ENCODE peak calls at places on chromosomes 1 and 21, in four cellular contexts. D is OCI-LY7, X is HCT116, R is MM.1S. B is an unnamed sample.

GRCh38 chr1:205849619-205850355 is at the start of gene PM20D1:
- DNase-seq in D (peak), X (no peak), R (peak), B (peak)

GRCh38 chr1:84208935-84209334 is 64.9 kb downstream of the PRKACB start:
- DNase-seq in D (no peak), X (no peak), R (no peak), B (no peak)

GRCh38 chr1:111234258-111234657 is 6.7 kb downstream of the CHI3L2 start:
- DNase-seq in D (no peak), X (no peak), R (no peak), B (no peak)

GRCh38 chr1:41806472-41807155 is 112.1 kb downstream of the HIVEP3 start:
- DNase-seq in D (no peak), X (no peak), R (no peak), B (no peak)

GRCh38 chr1:24769656-24770651 is 24.7 kb downstream of the CLIC4 start:
- DNase-seq in D (no peak), X (no peak), R (no peak), B (no peak)

GRCh38 chr1:178938959-178939317 is 68.1 kb upstream of the ANGPTL1 start:
- DNase-seq in D (no peak), X (no peak), R (no peak), B (no peak)

GRCh38 chr1:40628903-40629292 is 36.6 kb downstream of the RIMS3 start:
- DNase-seq in D (no peak), X (no peak), R (no peak), B (no peak)

GRCh38 chr1:183159960-183160359 is 26.1 kb upstream of the LAMC2 start:
- DNase-seq in D (no peak), X (peak), R (no peak), B (no peak)

GRCh38 chr1:118918230-118918939 is 69.8 kb downstream of the TBX15 start:
- DNase-seq in D (peak), X (no peak), R (peak), B (no peak)

GRCh38 chr1:227766015-227766634 is 30.9 kb downstream of the SNAP47 start:
- DNase-seq in D (no peak), X (no peak), R (no peak), B (no peak)

GRCh38 chr21:44065428-44065827 is 41.8 kb upstream of the PWP2 start:
- DNase-seq in D (no peak), X (no peak), R (no peak), B (no peak)

GRCh38 chr1:29445330-29445729 is 209.0 kb downstream of the PTPRU start:
- DNase-seq in D (no peak), X (no peak), R (no peak), B (no peak)

GRCh38 chr1:172145656-172146055 is 274.8 kb upstream of the C1orf105 start:
- DNase-seq in D (no peak), X (no peak), R (no peak), B (no peak)

GRCh38 chr1:192010406-192010805 is 147.9 kb upstream of the RGS18 start:
- DNase-seq in D (no peak), X (no peak), R (no peak), B (no peak)

GRCh38 chr1:195733826-195734225 is 874.4 kb downstream of the KCNT2 start:
- DNase-seq in D (peak), X (peak), R (peak), B (peak)

GRCh38 chr21:35316933-35317332 is 267.8 kb upstream of the RUNX1 start:
- DNase-seq in D (no peak), X (no peak), R (no peak), B (no peak)

GRCh38 chr1:153220606-153221303 is 3.4 kb downstream of the PRR9 start:
- DNase-seq in D (no peak), X (no peak), R (no peak), B (no peak)

GRCh38 chr21:40618216-40618615 is 228.7 kb downstream of the DSCAM start:
- DNase-seq in D (no peak), X (no peak), R (no peak), B (no peak)

GRCh38 chr1:196143602-196144342 is 464.5 kb downstream of the KCNT2 start:
- DNase-seq in D (peak), X (peak), R (no peak), B (peak)

DNA sequence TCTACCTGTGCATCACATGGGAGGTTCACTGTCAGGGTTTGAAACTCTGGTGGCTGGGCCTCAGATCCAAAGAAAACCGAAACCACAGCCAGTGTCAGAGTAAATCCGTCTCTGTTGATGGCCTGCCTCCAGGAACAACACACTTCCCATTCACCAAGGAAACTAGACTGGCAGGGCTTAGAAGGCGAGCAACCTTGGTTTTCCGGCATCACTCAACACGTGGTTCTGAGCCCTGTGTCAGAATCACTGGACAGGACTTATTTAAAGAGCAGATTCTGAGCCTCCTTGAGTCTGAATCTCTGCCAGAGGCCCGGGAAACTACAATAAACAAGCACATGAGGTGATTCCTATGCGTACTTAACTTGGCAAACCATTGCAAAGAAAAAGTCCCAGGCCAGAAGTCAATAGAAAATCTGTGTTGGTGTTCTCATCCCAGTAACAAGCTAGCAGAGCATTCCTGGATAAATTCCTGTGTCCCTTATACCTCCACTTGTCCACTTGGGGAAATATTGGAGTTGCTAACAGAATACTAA is 70.0 kb downstream of the KCTD3 start:
- DNase-seq in D (no peak), X (no peak), R (no peak), B (no peak)
- TF ChIP-seq EZH2phosphoT487 in D (no peak), X (no peak), R (no peak), B (no peak)

GRCh38 chr1:204108312-204109141 is 35.6 kb downstream of the SOX13 start:
- DNase-seq in D (no peak), X (no peak), R (no peak), B (peak)

GRCh38 chr1:204112876-204113730 is 38.7 kb downstream of the ETNK2 start:
- DNase-seq in D (no peak), X (no peak), R (no peak), B (no peak)

GRCh38 chr1:204107892-204108291 is 35.0 kb downstream of the SOX13 start:
- DNase-seq in D (no peak), X (no peak), R (no peak), B (no peak)

GRCh38 chr1:204113900-204114299 is 37.9 kb downstream of the ETNK2 start:
- DNase-seq in D (no peak), X (no peak), R (no peak), B (no peak)

DNA sequence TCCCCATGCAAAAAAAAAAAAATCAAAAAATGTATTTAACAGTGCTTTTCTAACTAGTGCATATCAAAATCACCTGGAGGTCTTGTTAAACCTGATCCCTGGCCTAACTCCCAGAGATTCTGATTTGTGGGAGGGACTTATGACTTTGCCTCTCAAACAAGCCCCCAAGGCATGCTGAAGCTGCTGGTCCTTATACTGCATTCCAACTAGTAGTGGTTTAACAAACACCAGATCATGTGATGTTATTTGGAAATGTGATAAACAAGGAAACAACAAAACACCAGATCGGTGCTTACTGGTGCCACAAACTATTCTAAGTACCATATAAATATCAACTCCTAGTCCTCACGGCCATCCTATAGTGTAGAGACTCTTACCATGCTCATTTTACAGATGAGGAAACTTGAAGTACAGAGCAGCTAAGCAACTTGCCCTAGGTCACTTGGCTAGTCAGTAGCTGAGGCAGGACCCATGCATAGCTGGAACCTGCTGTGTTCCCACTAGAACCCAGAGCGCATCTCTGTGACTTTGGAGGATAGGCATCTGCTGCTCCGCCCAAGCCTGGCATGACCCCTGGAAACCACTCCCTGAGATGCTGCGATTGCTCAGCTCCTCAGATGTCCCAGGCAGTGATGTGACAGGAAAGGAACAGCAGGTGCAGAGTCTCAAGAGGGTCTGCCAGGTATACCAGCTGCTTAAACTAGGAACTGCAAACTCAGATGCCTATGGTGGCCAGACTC is 38.1 kb downstream of the SOX13 start:
- DNase-seq in D (no peak), X (no peak), R (no peak), B (peak)
- TF ChIP-seq EZH2phosphoT487 in D (no peak), X (no peak), R (no peak), B (no peak)

DNA sequence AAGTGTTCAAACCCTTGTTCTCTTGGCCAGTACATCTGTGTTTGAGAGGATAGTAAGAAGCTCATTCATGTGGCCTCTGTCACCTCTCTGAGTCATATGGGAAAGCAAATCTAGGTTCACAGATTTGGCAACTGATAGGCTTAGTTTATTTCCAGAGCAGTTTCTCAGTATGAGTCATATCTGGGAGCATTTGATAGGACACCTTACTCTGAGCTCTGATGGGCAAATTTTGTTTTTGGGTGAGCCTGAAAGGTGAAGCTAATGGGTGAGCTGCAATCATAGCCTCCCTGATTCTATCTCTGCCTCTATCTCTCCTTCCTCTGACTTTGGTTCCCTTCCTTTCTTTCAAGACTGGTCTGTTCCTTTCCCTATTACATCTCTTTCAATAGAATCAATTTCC is 134.4 kb downstream of the S1PR1 start:
- DNase-seq in D (no peak), X (peak), R (no peak), B (no peak)
- TF ChIP-seq EZH2phosphoT487 in D (no peak), X (no peak), R (no peak), B (no peak)

GRCh38 chr1:31617917-31618746 is 643 bp downstream of the HCRTR1 start:
- DNase-seq in D (peak), X (no peak), R (peak), B (peak)
- TF ChIP-seq EZH2phosphoT487 in D (no peak), X (no peak), R (no peak), B (no peak)

GRCh38 chr1:47575855-47576757 is 138.3 kb downstream of the FOXD2 start:
- DNase-seq in D (no peak), X (no peak), R (no peak), B (no peak)
- TF ChIP-seq EZH2phosphoT487 in D (no peak), X (no peak), R (no peak), B (no peak)

DNA sequence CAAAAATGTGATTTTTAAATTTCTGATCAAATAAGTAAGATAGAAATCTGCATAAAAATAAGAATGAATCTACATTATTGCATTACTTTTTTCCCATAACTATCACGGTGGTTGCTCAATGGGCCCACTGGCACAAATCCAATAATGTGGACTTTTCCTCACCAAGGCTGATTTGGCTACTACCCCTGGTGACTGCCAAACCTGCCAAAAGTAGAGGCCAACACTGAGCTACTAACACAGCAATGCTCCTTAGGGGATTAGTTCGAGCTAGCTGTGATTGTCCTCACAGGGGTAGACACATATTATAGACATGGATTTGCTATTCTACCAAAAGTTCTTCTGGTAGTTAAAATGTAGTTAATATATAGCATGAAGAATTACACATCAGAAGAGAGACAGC is 107.7 kb upstream of the ZNHIT6 start:
- DNase-seq in D (no peak), X (no peak), R (no peak), B (no peak)
- TF ChIP-seq EZH2phosphoT487 in D (no peak), X (no peak), R (no peak), B (no peak)

GRCh38 chr1:10278880-10279279 is 68.5 kb downstream of the KIF1B start:
- DNase-seq in D (no peak), X (no peak), R (no peak), B (no peak)

GRCh38 chr1:10286244-10286643 is 75.9 kb downstream of the KIF1B start:
- DNase-seq in D (no peak), X (no peak), R (no peak), B (no peak)

GRCh38 chr1:10280442-10281350 is 70.3 kb downstream of the KIF1B start:
- DNase-seq in D (no peak), X (no peak), R (no peak), B (no peak)

GRCh38 chr1:10287023-10287645 is 76.8 kb downstream of the KIF1B start:
- DNase-seq in D (no peak), X (no peak), R (no peak), B (no peak)

GRCh38 chr1:10283318-10283984 is 73.1 kb downstream of the KIF1B start:
- DNase-seq in D (no peak), X (no peak), R (no peak), B (no peak)
- TF ChIP-seq EZH2phosphoT487 in D (no peak), X (no peak), R (no peak), B (no peak)

DNA sequence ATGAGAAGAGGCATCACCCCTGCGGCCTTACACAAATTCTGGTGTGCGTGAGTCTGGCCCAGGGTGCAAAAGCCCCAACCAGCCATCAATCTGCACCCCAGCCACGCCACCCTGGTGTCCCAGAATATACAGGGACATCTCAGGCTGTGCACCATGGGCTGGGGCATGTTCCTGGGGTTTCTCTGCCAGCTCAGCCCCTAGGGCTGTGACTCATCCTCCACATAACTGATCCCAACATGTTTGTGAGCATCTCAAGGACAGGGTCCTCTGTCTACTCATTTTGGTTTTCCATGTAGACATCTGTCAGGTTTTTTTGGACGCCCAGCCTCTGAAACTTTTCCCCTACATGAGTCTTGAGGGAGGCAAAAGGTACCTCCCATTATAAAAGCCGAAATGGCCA is 511 bp downstream of the ZNF683 start:
- DNase-seq in D (no peak), X (no peak), R (no peak), B (no peak)
- TF ChIP-seq EZH2phosphoT487 in D (no peak), X (no peak), R (no peak), B (no peak)

DNA sequence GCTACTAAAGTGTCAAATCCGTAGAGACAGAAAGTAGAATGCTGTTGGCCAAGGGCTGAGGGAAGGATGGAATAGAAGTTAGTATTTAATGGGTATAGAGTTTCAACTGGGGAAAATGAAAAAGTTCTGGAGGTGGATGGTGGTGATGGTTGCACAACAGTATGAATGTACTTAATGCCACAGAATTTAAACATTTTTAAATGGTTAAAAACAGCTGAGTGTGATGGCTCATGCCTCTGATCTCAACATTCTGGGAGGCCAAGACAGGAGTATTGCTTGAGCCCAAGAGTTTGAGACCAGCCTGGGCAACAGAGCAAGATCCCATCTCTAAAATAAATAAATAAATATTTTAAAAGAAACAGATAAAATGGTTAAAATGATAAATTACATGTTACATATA is 44.5 kb downstream of the PIK3R3 start:
- DNase-seq in D (no peak), X (no peak), R (no peak), B (no peak)
- TF ChIP-seq EZH2phosphoT487 in D (no peak), X (no peak), R (no peak), B (no peak)

B was measured in GM23338.